ENCODE peak calls at places on chromosomes 13 and 19, in four cellular contexts. One of them, this sample, is unnamed.

GRCh38 chr13:80084086-80084676 is 256.7 kb downstream of the SPRY2 start:
- DNase-seq in tibial nerve: no peak
- DNase-seq in CD8-positive, alpha-beta T cell: no peak
- DNase-seq in PC-3: peak
- DNase-seq in this sample: no peak

GRCh38 chr13:51786425-51787010 is 17.4 kb downstream of the DHRS12 start:
- DNase-seq in tibial nerve: no peak
- DNase-seq in CD8-positive, alpha-beta T cell: no peak
- DNase-seq in PC-3: no peak
- DNase-seq in this sample: no peak

GRCh38 chr19:51959791-51960190 is 26.8 kb downstream of the ZNF350 start:
- DNase-seq in PC-3: no peak
- DNase-seq in tibial nerve: no peak
- DNase-seq in CD8-positive, alpha-beta T cell: no peak
- DNase-seq in this sample: no peak

GRCh38 chr19:2246801-2247361 is 2.2 kb upstream of the AMH start:
- DNase-seq in tibial nerve: no peak
- DNase-seq in PC-3: peak
- DNase-seq in CD8-positive, alpha-beta T cell: no peak
- DNase-seq in this sample: no peak

GRCh38 chr13:22801402-22802003 is 379.3 kb upstream of the SGCG start:
- DNase-seq in CD8-positive, alpha-beta T cell: no peak
- DNase-seq in tibial nerve: no peak
- DNase-seq in PC-3: no peak
- DNase-seq in this sample: no peak

GRCh38 chr19:18508585-18508984 is 13.3 kb downstream of the ELL start:
- DNase-seq in CD8-positive, alpha-beta T cell: no peak
- DNase-seq in tibial nerve: no peak
- DNase-seq in PC-3: no peak
- DNase-seq in this sample: no peak

GRCh38 chr19:47487551-47488515 is 3.8 kb upstream of the KPTN start:
- DNase-seq in tibial nerve: no peak
- DNase-seq in CD8-positive, alpha-beta T cell: no peak
- DNase-seq in PC-3: no peak
- DNase-seq in this sample: no peak

GRCh38 chr13:32045963-32046785 is 14.6 kb downstream of the FRY start:
- DNase-seq in tibial nerve: no peak
- DNase-seq in PC-3: no peak
- DNase-seq in CD8-positive, alpha-beta T cell: no peak
- DNase-seq in this sample: no peak

GRCh38 chr13:83286737-83287136 is 595.5 kb downstream of the SLITRK1 start:
- DNase-seq in CD8-positive, alpha-beta T cell: no peak
- DNase-seq in PC-3: peak
- DNase-seq in tibial nerve: no peak
- DNase-seq in this sample: no peak

GRCh38 chr13:114004416-114005205 is 30.7 kb upstream of the C13orf46 start:
- DNase-seq in CD8-positive, alpha-beta T cell: no peak
- DNase-seq in PC-3: no peak
- DNase-seq in tibial nerve: no peak
- DNase-seq in this sample: no peak

GRCh38 chr13:95937700-95938320 is 115.4 kb downstream of the UGGT2 start:
- DNase-seq in CD8-positive, alpha-beta T cell: no peak
- DNase-seq in tibial nerve: no peak
- DNase-seq in PC-3: no peak
- DNase-seq in this sample: no peak

GRCh38 chr19:10230155-10230903 is 802 bp downstream of the S1PR2 start:
- DNase-seq in PC-3: no peak
- DNase-seq in tibial nerve: peak
- DNase-seq in CD8-positive, alpha-beta T cell: peak
- DNase-seq in this sample: no peak

GRCh38 chr13:102028198-102028597 is 373.6 kb downstream of the FGF14 start:
- DNase-seq in PC-3: no peak
- DNase-seq in CD8-positive, alpha-beta T cell: no peak
- DNase-seq in tibial nerve: no peak
- DNase-seq in this sample: no peak

GRCh38 chr19:610071-610800 is 20.6 kb downstream of the HCN2 start:
- DNase-seq in CD8-positive, alpha-beta T cell: peak
- DNase-seq in PC-3: no peak
- DNase-seq in tibial nerve: no peak
- DNase-seq in this sample: no peak

GRCh38 chr19:48962029-48962848 is 2.9 kb upstream of the FTL start:
- DNase-seq in CD8-positive, alpha-beta T cell: peak
- DNase-seq in tibial nerve: no peak
- DNase-seq in PC-3: peak
- DNase-seq in this sample: no peak

GRCh38 chr19:48095637-48096175 is 14.9 kb downstream of the PLA2G4C start:
- DNase-seq in CD8-positive, alpha-beta T cell: no peak
- DNase-seq in tibial nerve: no peak
- DNase-seq in PC-3: no peak
- DNase-seq in this sample: no peak

DNA sequence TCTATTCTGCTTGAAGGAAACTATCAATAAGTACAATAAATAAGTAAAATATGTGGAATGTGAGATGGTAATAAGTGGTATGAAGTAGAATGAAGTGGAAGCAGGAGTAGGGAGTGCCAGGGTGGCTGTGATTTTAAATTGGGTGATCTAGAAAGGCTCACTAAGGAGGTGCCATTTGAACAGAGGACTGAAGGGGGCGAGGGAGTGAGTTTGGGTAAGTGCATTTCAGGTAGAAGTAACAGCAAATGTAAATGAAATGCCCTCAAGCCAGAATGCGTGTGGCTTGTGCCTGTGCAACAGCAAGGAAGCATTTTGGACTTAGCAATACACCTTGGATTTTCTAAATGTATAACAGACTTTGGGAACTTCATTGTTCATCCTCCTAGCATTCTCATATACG is 77.1 kb downstream of the CCNA1 start:
- DNase-seq in PC-3: peak
- DNase-seq in CD8-positive, alpha-beta T cell: no peak
- DNase-seq in tibial nerve: no peak
- DNase-seq in this sample: no peak
- TF ChIP-seq CTCF in PC-3: peak
- TF ChIP-seq CTCF in CD8-positive, alpha-beta T cell: no peak
- TF ChIP-seq CTCF in tibial nerve: no peak
- TF ChIP-seq CTCF in this sample: no peak

GRCh38 chr13:62250501-62251175 is 835.0 kb upstream of the PCDH20 start:
- DNase-seq in PC-3: no peak
- DNase-seq in CD8-positive, alpha-beta T cell: no peak
- DNase-seq in tibial nerve: no peak
- DNase-seq in this sample: no peak

GRCh38 chr13:62251734-62252133 is 836.1 kb upstream of the PCDH20 start:
- DNase-seq in PC-3: no peak
- DNase-seq in tibial nerve: no peak
- DNase-seq in CD8-positive, alpha-beta T cell: no peak
- DNase-seq in this sample: no peak

GRCh38 chr13:62243146-62243545 is 827.5 kb upstream of the PCDH20 start:
- DNase-seq in PC-3: no peak
- DNase-seq in tibial nerve: no peak
- DNase-seq in CD8-positive, alpha-beta T cell: no peak
- DNase-seq in this sample: no peak

GRCh38 chr13:62246581-62246980 is 830.9 kb upstream of the PCDH20 start:
- DNase-seq in tibial nerve: no peak
- DNase-seq in CD8-positive, alpha-beta T cell: no peak
- DNase-seq in PC-3: no peak
- DNase-seq in this sample: no peak
- TF ChIP-seq CTCF in tibial nerve: no peak
- TF ChIP-seq CTCF in CD8-positive, alpha-beta T cell: no peak
- TF ChIP-seq CTCF in PC-3: no peak
- TF ChIP-seq CTCF in this sample: no peak

DNA sequence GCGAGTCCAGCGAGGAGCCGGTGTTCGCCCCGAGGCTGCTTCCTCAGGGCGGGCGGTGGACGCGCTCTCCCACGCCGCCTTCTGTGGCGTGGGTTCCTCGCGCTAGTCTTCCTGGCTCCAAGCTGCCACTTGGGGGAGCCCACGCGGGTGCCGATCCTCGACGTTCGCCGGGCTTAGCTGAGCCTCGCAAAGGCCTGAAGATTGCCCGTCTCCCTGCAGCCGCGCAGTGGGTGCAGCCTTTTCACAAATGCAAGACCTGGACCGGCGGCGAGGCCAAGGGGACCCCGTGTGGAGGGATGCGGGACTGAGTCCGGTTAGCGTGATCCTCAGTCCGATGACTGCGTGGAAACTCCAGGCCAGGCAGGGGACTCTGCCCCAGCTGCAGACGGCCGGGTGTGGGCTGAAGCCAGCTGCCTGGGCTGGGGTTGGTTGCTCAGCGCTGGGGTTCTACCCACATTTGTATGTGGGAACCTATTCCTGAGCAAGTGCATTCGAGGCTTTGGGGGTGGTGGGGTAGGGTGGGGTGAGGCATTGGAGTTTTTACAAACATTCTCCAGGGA is 16.6 kb upstream of the LRP3 start:
- DNase-seq in CD8-positive, alpha-beta T cell: peak
- DNase-seq in tibial nerve: no peak
- DNase-seq in PC-3: peak
- DNase-seq in this sample: no peak
- TF ChIP-seq CTCF in CD8-positive, alpha-beta T cell: peak
- TF ChIP-seq CTCF in tibial nerve: peak
- TF ChIP-seq CTCF in PC-3: peak
- TF ChIP-seq CTCF in this sample: peak

GRCh38 chr19:43723588-43723987 is 7.7 kb downstream of the IRGC start:
- DNase-seq in PC-3: peak
- DNase-seq in tibial nerve: no peak
- DNase-seq in CD8-positive, alpha-beta T cell: no peak
- DNase-seq in this sample: no peak
- TF ChIP-seq CTCF in PC-3: peak
- TF ChIP-seq CTCF in tibial nerve: no peak
- TF ChIP-seq CTCF in CD8-positive, alpha-beta T cell: no peak
- TF ChIP-seq CTCF in this sample: peak

GRCh38 chr19:7748756-7749155 is 1.4 kb upstream of the CD209 start:
- DNase-seq in tibial nerve: no peak
- DNase-seq in CD8-positive, alpha-beta T cell: no peak
- DNase-seq in PC-3: peak
- DNase-seq in this sample: no peak
- TF ChIP-seq CTCF in tibial nerve: no peak
- TF ChIP-seq CTCF in CD8-positive, alpha-beta T cell: no peak
- TF ChIP-seq CTCF in PC-3: peak
- TF ChIP-seq CTCF in this sample: no peak

This sample was measured in GM12864.